ENCODE peak calls at places on chromosomes 4 and X, in four cellular contexts. Q is HepG2, O is K562, W is H1. C is an unnamed sample.
A peak's percentile ranks its signal among the peaks of the same experiment; 100 is the strongest.

GRCh38 chr4:10761903-10762302 is 77.3 kb upstream of the CLNK start:
- DNase-seq in Q (no peak), O (no peak), W (no peak), C (no peak)

GRCh38 chr4:56426273-56426672 is 9.1 kb downstream of the PPAT start:
- DNase-seq in W (no peak), O (no peak), Q (no peak), C (no peak)

GRCh38 chr4:10730019-10730418 is 45.5 kb upstream of the CLNK start:
- DNase-seq in Q (no peak), W (no peak), O (no peak), C (no peak)

GRCh38 chr4:132596186-132596585 is 552.9 kb upstream of the PCDH10 start:
- DNase-seq in Q (no peak), O (no peak), W (no peak), C (no peak)

GRCh38 chr4:80989921-80990544 is 40.5 kb upstream of the BMP3 start:
- DNase-seq in O (peak; percentile 22), Q (peak; percentile 40), W (peak; percentile 43), C (no peak)

GRCh38 chrX:15356444-15356843 is 21.1 kb upstream of the PIGA start:
- DNase-seq in O (no peak), W (no peak), Q (no peak), C (no peak)

GRCh38 chr4:4990857-4991540 is 28.3 kb downstream of the CYTL1 start:
- DNase-seq in Q (no peak), W (no peak), O (no peak), C (no peak)

GRCh38 chr4:16075061-16075460 is 8.8 kb downstream of the PROM1 start:
- DNase-seq in W (no peak), O (no peak), Q (no peak), C (no peak)

GRCh38 chr4:174538123-174538875 is 16.0 kb upstream of the HPGD start:
- DNase-seq in W (no peak), Q (peak; percentile 57), O (peak; percentile 16), C (no peak)

GRCh38 chrX:139044680-139045079 is 333.2 kb upstream of the FGF13 start:
- DNase-seq in Q (no peak), O (no peak), W (no peak), C (no peak)

GRCh38 chr4:128812360-128812958 is 3.0 kb downstream of the JADE1 start:
- DNase-seq in O (peak; percentile 71), Q (peak; percentile 76), W (peak; percentile 69), C (peak; percentile 61)

GRCh38 chrX:136767104-136767941 is 13.4 kb downstream of the ARHGEF6 start:
- DNase-seq in Q (peak; percentile 1), W (peak; percentile 63), O (peak; percentile 67), C (peak; percentile 64)

GRCh38 chr4:155819066-155819465 is 47.0 kb downstream of the ASIC5 start:
- DNase-seq in O (no peak), W (no peak), Q (no peak), C (no peak)

GRCh38 chr4:2217726-2218125 is 24.2 kb downstream of the HAUS3 start:
- DNase-seq in O (no peak), Q (no peak), W (no peak), C (no peak)

DNA sequence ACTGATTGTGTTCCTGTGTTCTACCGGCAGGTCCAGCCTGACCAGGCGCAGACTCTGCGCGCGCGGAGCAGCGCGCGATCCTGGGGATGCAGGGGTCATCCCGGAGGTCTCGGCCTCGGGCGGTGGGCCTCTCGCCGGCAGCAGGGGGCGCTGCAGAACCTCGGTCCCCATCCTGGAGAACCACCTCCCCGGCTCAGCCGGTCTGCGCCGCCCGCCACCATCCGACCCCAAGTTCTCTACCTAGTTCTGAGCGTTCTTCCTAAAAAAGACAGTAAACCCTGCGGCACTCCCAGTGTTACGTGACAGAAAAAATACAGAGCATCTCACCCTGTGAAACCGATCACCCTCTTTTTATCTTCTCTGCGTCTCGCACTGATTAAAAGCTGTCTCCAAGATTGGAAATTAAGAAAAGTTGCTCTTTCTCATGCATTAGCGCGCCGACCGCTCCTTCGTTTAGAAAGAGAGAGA is 1.6 kb downstream of the TRPC3 start:
- DNase-seq in W (peak; percentile 99), O (peak; percentile 74), Q (peak; percentile 20), C (peak; percentile 98)
- TF ChIP-seq JUN in W (no peak), O (no peak), Q (no peak), C (no peak)

GRCh38 chr4:171924761-171925376 is 111.7 kb downstream of the GALNTL6 start:
- DNase-seq in Q (no peak), O (no peak), W (no peak), C (no peak)
- TF ChIP-seq ATF3 in Q (no peak), O (no peak), W (no peak), C (no peak)

GRCh38 chr4:54055494-54055893 is 8.9 kb downstream of the CHIC2 start:
- DNase-seq in Q (no peak), W (no peak), O (no peak), C (no peak)

GRCh38 chr4:54056360-54056759 is 8.0 kb downstream of the CHIC2 start:
- DNase-seq in W (no peak), Q (no peak), O (no peak), C (no peak)

GRCh38 chr4:54054501-54054900 is 9.9 kb downstream of the CHIC2 start:
- DNase-seq in W (no peak), O (no peak), Q (no peak), C (no peak)

GRCh38 chr4:54061067-54061466 is 3.3 kb downstream of the CHIC2 start:
- DNase-seq in Q (no peak), W (no peak), O (no peak), C (no peak)

DNA sequence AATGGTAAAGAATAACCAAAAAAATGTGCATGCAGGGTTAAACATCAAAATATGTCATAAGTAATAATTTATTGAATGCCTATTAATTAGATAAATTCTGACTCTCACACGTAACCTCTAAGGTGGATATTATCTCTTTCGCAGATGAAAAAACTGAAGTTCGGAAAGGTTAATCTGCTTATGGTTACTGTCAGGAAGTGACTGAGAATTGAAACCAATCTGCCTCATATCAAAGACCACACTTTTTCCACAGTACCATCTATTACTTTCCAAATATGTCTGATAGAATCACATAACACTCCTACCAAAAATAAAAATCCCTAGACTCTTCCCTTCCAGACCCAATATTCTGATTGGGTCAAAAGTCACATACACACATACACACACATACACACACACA is 6.2 kb downstream of the CHIC2 start:
- DNase-seq in O (no peak), W (no peak), Q (no peak), C (no peak)
- TF ChIP-seq JUN in O (no peak), W (no peak), Q (no peak), C (no peak)

GRCh38 chrX:19679787-19680186 is 164.5 kb upstream of the MAP3K15 start:
- DNase-seq in Q (no peak), O (no peak), W (no peak), C (no peak)

GRCh38 chrX:19683358-19683757 is 168.1 kb upstream of the MAP3K15 start:
- DNase-seq in O (no peak), W (no peak), Q (no peak), C (no peak)

GRCh38 chrX:19682712-19683331 is 167.5 kb upstream of the MAP3K15 start:
- DNase-seq in W (no peak), O (no peak), Q (no peak), C (peak; percentile 19)

GRCh38 chrX:19678941-19679340 is 163.6 kb upstream of the MAP3K15 start:
- DNase-seq in Q (no peak), O (no peak), W (no peak), C (no peak)

GRCh38 chrX:19680580-19680979 is 165.3 kb upstream of the MAP3K15 start:
- DNase-seq in Q (no peak), O (no peak), W (no peak), C (no peak)
- TF ChIP-seq ATF3 in Q (no peak), O (no peak), W (no peak), C (no peak)

GRCh38 chr4:124123181-124123580 is 589.4 kb downstream of the ANKRD50 start:
- DNase-seq in O (no peak), W (no peak), Q (no peak), C (no peak)
- TF ChIP-seq JUN in O (no peak), W (no peak), Q (no peak), C (no peak)

C was measured in WTC11.